ENCODE peak calls at places on chromosomes 5 and 9, in ten cellular contexts. Q is heart right ventricle, A is astrocyte, J is fibroblast of lung, H is tibial nerve, W is psoas muscle, U is heart left ventricle, T is gastrocnemius medialis, N is PC-3, P is HepG2. Y is an unnamed sample.

GRCh38 chr5:67547682-67548081 is 351.1 kb upstream of the CD180 start:
- DNase-seq in Q (no peak), A (no peak), J (no peak), H (no peak), W (no peak), U (no peak), T (no peak), N (no peak), P (no peak), Y (no peak)

GRCh38 chr9:81022177-81022576 is 667.2 kb downstream of the TLE1 start:
- DNase-seq in Q (no peak), A (peak; percentile 55), J (peak; percentile 50), H (no peak), W (no peak), U (no peak), T (no peak), N (no peak), P (no peak), Y (no peak)

GRCh38 chr5:166493627-166494026 is 1797.8 kb upstream of the WWC1 start:
- DNase-seq in Q (no peak), A (no peak), J (no peak), H (no peak), W (no peak), U (no peak), T (no peak), N (no peak), P (no peak), Y (no peak)

GRCh38 chr9:98381311-98382103 is 126.1 kb upstream of the TBC1D2 start:
- DNase-seq in Q (no peak), A (no peak), J (no peak), H (no peak), W (no peak), U (no peak), T (no peak), N (no peak), P (no peak), Y (no peak)

GRCh38 chr5:109714592-109714991 is 24.9 kb downstream of the MAN2A1 start:
- DNase-seq in Q (no peak), A (no peak), J (no peak), H (no peak), W (no peak), U (no peak), T (peak; percentile 43), N (no peak), P (no peak), Y (no peak)

GRCh38 chr5:155044591-155044990 is 31.0 kb downstream of the KIF4B start:
- DNase-seq in Q (no peak), A (no peak), J (no peak), H (no peak), W (no peak), U (no peak), T (no peak), N (no peak), P (no peak), Y (no peak)

GRCh38 chr9:69649566-69650260 is 22.5 kb downstream of the APBA1 start:
- DNase-seq in Q (no peak), A (peak; percentile 70), J (no peak), H (no peak), W (no peak), U (no peak), T (no peak), N (no peak), P (no peak), Y (no peak)

GRCh38 chr5:116320486-116320885 is 235.7 kb downstream of the COMMD10 start:
- DNase-seq in Q (no peak), A (peak; percentile 8), J (peak; percentile 52), H (no peak), W (no peak), U (no peak), T (no peak), N (no peak), P (no peak), Y (no peak)

GRCh38 chr5:149594206-149594895 is 13.1 kb downstream of the ARHGEF37 start:
- DNase-seq in Q (no peak), A (no peak), J (no peak), H (no peak), W (no peak), U (no peak), T (no peak), N (no peak), P (no peak), Y (no peak)

GRCh38 chr9:99085949-99086948 is 18.7 kb upstream of the TGFBR1 start:
- DNase-seq in Q (no peak), A (peak; percentile 82), J (peak; percentile 70), H (peak; percentile 50), W (peak; percentile 35), U (no peak), T (peak; percentile 4), N (no peak), P (no peak), Y (peak; percentile 76)

GRCh38 chr5:56489272-56489671 is 256.1 kb upstream of the ANKRD55 start:
- DNase-seq in Q (no peak), A (no peak), J (no peak), H (no peak), W (no peak), U (no peak), T (no peak), N (no peak), P (no peak), Y (no peak)

GRCh38 chr5:169153405-169153804 is 147.5 kb downstream of the SLIT3 start:
- DNase-seq in Q (no peak), A (no peak), J (no peak), H (no peak), W (no peak), U (no peak), T (no peak), N (no peak), P (no peak), Y (no peak)

GRCh38 chr5:150121448-150122157 is 34.0 kb downstream of the PDGFRB start:
- DNase-seq in Q (no peak), A (no peak), J (no peak), H (no peak), W (no peak), U (peak; percentile 14), T (no peak), N (no peak), P (no peak), Y (peak; percentile 16)

DNA sequence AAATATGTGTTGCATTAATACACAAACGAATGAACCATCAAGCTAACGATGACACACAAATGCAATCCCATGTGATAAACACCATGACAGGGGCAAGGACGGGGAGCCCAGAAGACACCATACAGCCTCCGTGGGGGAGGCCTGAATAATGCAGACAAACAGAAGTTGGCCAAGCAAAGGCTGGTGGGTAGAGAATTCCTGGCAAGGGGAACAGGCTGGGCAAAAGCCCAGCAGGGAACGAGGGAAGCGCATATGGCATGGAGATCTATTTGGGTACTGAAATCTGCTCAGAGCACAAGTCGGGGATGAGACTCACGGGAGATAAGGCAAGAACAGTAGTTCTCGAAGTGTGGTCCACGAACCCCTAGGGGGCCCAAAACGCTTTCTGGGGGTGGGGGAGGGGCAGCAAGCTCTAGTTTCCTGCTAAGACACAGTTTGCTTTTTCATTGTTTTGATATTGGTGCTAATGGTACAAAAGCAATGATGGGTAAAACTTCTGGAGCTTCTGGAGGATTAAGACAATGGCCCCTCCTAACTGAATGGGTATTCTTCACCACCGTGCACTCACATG is 42.9 kb upstream of the FBXW11 start:
- DNase-seq in Q (no peak), A (no peak), J (no peak), H (no peak), W (no peak), U (no peak), T (no peak), N (no peak), P (no peak), Y (no peak)
- TF ChIP-seq CTCF in Q (no peak), A (no peak), J (no peak), H (no peak), W (no peak), U (no peak), T (no peak), N (no peak), P (no peak), Y (no peak)

GRCh38 chr9:112377684-112378344 is 2.1 kb upstream of the HSDL2 start:
- DNase-seq in Q (no peak), A (no peak), J (no peak), H (no peak), W (no peak), U (no peak), T (no peak), N (no peak), P (no peak), Y (no peak)
- H3K4me3 ChIP-seq in Q (peak overlapping the region; percentile 77), A (no peak overlapping the region), J (peak overlapping the region; percentile 89), H (no peak overlapping the region), W (peak overlapping the region; percentile 75), U (peak overlapping the region; percentile 76), T (peak overlapping the region; percentile 84), N (peak overlapping the region; percentile 99), P (peak overlapping the region; percentile 78), Y (no peak overlapping the region)

GRCh38 chr5:83540783-83541182 is 69.2 kb downstream of the VCAN start:
- DNase-seq in Q (no peak), A (no peak), J (no peak), H (no peak), W (no peak), U (no peak), T (no peak), N (no peak), P (no peak), Y (no peak)

GRCh38 chr5:83540105-83540504 is 68.6 kb downstream of the VCAN start:
- DNase-seq in Q (no peak), A (no peak), J (no peak), H (no peak), W (no peak), U (peak; percentile 19), T (no peak), N (no peak), P (no peak), Y (no peak)

GRCh38 chr5:83542839-83543238 is 71.3 kb downstream of the VCAN start:
- DNase-seq in Q (no peak), A (no peak), J (no peak), H (no peak), W (no peak), U (no peak), T (no peak), N (no peak), P (no peak), Y (no peak)

GRCh38 chr5:83547156-83547555 is 75.6 kb downstream of the VCAN start:
- DNase-seq in Q (no peak), A (peak; percentile 89), J (no peak), H (no peak), W (no peak), U (no peak), T (no peak), N (no peak), P (no peak), Y (no peak)

GRCh38 chr5:83543898-83544297 is 72.4 kb downstream of the VCAN start:
- DNase-seq in Q (no peak), A (no peak), J (no peak), H (no peak), W (no peak), U (no peak), T (no peak), N (no peak), P (no peak), Y (no peak)
- H3K4me1 ChIP-seq in Q (no peaks in the 10 kb centered on the region), A (peaks cover 9% of the 10 kb centered on the region), J (peaks cover 2% of the 10 kb centered on the region), H (no peaks in the 10 kb centered on the region), W (no peaks in the 10 kb centered on the region), U (no peaks in the 10 kb centered on the region), T (no peaks in the 10 kb centered on the region), N (no peaks in the 10 kb centered on the region), P (no peaks in the 10 kb centered on the region), Y (no peaks in the 10 kb centered on the region)

DNA sequence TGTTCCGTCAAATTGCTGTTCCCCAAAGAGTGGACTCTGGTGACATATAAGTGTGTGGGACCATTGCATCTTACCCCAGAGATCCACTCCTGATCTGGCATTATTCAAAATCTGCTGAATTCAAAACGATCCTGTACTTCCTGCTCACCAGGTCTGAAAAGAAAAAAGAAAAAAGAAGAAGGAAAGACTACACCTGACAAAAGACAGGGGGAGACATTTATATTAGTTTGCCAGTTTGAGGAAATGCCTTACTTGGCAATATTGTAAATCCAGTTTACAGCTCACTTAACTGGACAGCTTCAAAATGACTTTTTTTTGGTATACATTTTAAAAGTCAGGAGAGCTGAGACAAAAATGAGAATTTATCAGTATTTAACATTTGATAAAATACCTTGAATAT is 15.0 kb upstream of the GRHPR start:
- DNase-seq in Q (no peak), A (no peak), J (no peak), H (no peak), W (no peak), U (no peak), T (no peak), N (peak; percentile 41), P (peak; percentile 22), Y (no peak)
- TF ChIP-seq CTCF in Q (no peak), A (peak; percentile 12), J (no peak), H (no peak), W (no peak), U (no peak), T (no peak), N (peak; percentile 50), P (peak; percentile 14), Y (no peak)

Y was measured in tibial artery.